ENCODE peak calls at places on chromosomes 12 and 14, in seven cellular contexts. A is endothelial cell of umbilical vein, I is HepG2, T is GM12878, O is H1, U is K562, D is HCT116. E is an unnamed sample.
A peak's percentile ranks its signal among the peaks of the same experiment; 100 is the strongest.

GRCh38 chr14:32494566-32495434 is 165.7 kb downstream of the AKAP6 start:
- DNase-seq in T (no peak), A (no peak), D (no peak), O (no peak), I (no peak), U (no peak), E (no peak)

GRCh38 chr12:1933342-1933992 is 15.0 kb upstream of the CACNA2D4 start:
- DNase-seq in T (no peak), D (no peak), I (no peak), U (no peak), A (no peak), O (no peak), E (no peak)

GRCh38 chr12:23757541-23757962 is 191.9 kb downstream of the SOX5 start:
- DNase-seq in D (no peak), O (no peak), T (no peak), U (no peak), A (peak; percentile 28), I (peak; percentile 81), E (no peak)

GRCh38 chr12:54593135-54593534 is 4.7 kb upstream of the PPP1R1A start:
- DNase-seq in A (no peak), O (no peak), U (no peak), I (no peak), T (no peak), D (no peak), E (no peak)

GRCh38 chr12:77720258-77720657 is 110.4 kb upstream of the NAV3 start:
- DNase-seq in D (no peak), U (no peak), I (no peak), O (no peak), A (no peak), T (no peak), E (peak; percentile 52)

GRCh38 chr14:103624860-103625259 is 4.2 kb upstream of the KLC1 start:
- DNase-seq in T (no peak), D (peak; percentile 56), U (no peak), I (peak; percentile 46), A (peak; percentile 39), O (no peak), E (no peak)

GRCh38 chr12:51972849-51973273 is 21.4 kb downstream of the ACVR1B start:
- DNase-seq in A (peak; percentile 97), I (no peak), T (no peak), U (peak; percentile 52), D (no peak), O (no peak), E (no peak)

GRCh38 chr14:89856871-89857345 is 97.6 kb downstream of the EFCAB11 start:
- DNase-seq in T (no peak), U (no peak), D (no peak), A (no peak), O (no peak), I (no peak), E (no peak)

GRCh38 chr12:111038941-111039340 is 118.6 kb upstream of the MYL2 start:
- DNase-seq in A (no peak), D (no peak), T (no peak), U (no peak), I (no peak), O (no peak), E (no peak)

GRCh38 chr14:53190938-53191337 is 37.8 kb upstream of the DDHD1 start:
- DNase-seq in I (no peak), A (no peak), T (no peak), O (no peak), D (no peak), U (no peak), E (no peak)

GRCh38 chr12:122978507-122978955 is 1.9 kb upstream of the ARL6IP4 start:
- DNase-seq in I (no peak), O (no peak), A (no peak), U (no peak), T (no peak), D (no peak), E (no peak)

DNA sequence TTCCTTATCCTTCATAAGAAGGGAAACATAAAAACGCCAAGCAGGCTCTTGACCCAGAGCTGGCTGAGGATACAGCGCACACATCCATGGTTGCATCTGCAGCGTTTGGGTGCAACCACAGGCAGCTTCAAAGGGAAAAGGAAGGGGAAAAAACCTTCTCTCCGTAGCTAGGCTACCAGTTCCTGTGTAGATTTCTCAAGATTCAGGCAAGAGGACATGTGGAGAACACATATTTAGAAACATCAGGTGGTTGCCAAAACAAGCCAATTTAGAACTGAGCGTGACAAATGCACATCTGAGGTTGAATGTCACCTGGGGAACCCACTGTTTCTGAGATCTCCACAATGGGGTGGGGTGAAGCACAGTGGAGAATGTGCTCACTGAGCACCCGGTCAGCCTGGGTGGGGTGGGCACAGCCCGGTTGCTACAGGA is 78.3 kb upstream of the BDKRB2 start:
- DNase-seq in I (no peak), U (no peak), T (peak; percentile 16), O (no peak), D (no peak), A (peak; percentile 50), E (no peak)
- TF ChIP-seq POLR2AphosphoS5 in I (no peak), U (no peak), T (no peak), O (no peak), D (no peak), A (no peak), E (no peak)

GRCh38 chr14:58077621-58078020 is 74.4 kb downstream of the ARMH4 start:
- DNase-seq in A (no peak), I (no peak), T (no peak), U (no peak), D (no peak), O (no peak), E (no peak)

GRCh38 chr14:58082491-58083098 is 69.4 kb downstream of the ARMH4 start:
- DNase-seq in I (no peak), D (peak; percentile 19), U (peak; percentile 4), T (no peak), O (no peak), A (peak; percentile 81), E (no peak)

GRCh38 chr14:58082011-58082410 is 70.0 kb downstream of the ARMH4 start:
- DNase-seq in D (no peak), A (no peak), U (no peak), O (no peak), I (no peak), T (no peak), E (no peak)

GRCh38 chr14:58078068-58078467 is 73.9 kb downstream of the ARMH4 start:
- DNase-seq in D (no peak), U (no peak), I (no peak), A (no peak), T (no peak), O (no peak), E (no peak)

GRCh38 chr14:58078471-58078870 is 73.5 kb downstream of the ARMH4 start:
- DNase-seq in T (no peak), O (no peak), A (no peak), I (no peak), D (no peak), U (no peak), E (no peak)
- H3K9ac ChIP-seq in T (no peak overlapping the region), O (no peak overlapping the region), A (no peak overlapping the region), I (no peak overlapping the region), D (no peak overlapping the region), U (no peak overlapping the region), E (no peak overlapping the region)

GRCh38 chr14:95064256-95064655 is 93.1 kb downstream of the DICER1 start:
- DNase-seq in O (no peak), A (no peak), T (no peak), D (no peak), U (no peak), I (no peak), E (no peak)
- TF ChIP-seq EZH2 in O (no peak), A (no peak), T (no peak), D (no peak), U (no peak), I (no peak), E (no peak)

DNA sequence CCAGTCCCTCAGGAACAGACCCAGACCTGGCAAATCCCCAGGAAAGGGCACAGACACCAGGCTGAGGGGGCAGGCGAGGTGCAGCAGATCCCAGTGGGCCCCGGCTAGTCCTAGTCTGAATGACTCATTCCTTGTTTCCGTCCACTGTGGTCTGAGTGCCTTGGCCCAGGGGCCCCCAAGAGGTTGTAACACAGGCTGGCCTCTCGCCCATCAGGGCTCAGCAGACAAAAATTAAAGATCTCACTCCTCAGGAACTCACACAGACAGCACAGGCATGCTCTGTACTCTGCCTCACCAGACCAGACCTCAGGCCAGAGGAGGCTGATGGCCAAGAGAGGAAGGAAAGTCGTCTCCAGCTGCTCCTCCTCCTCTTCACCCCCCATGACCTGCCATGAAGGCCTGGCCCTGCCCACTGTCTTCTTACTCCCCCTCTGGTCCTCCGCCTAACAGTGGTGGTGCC is 7.7 kb upstream of the LTBP2 start:
- DNase-seq in U (peak; percentile 36), O (no peak), A (peak; percentile 87), D (no peak), I (peak; percentile 63), T (no peak), E (no peak)
- TF ChIP-seq POLR2AphosphoS5 in U (no peak), O (no peak), A (peak; percentile 99), D (peak; percentile 41), I (no peak), T (no peak), E (no peak)

GRCh38 chr12:26028953-26029740 is 70.7 kb downstream of the RASSF8 start:
- DNase-seq in U (peak; percentile 20), T (no peak), I (peak; percentile 17), A (peak; percentile 78), D (peak; percentile 40), O (no peak), E (peak; percentile 42)
- H3K9ac ChIP-seq in U (no peak overlapping the region), T (no peak overlapping the region), I (no peak overlapping the region), A (no peak overlapping the region), D (no peak overlapping the region), O (no peak overlapping the region), E (no peak overlapping the region)

E was measured in SK-N-MC.